ENCODE peak calls at places on chromosomes 2 and 18, in six cellular contexts. F is GM23338, O is lower lobe of right lung, R is ascending aorta, W is BJ, C is HepG2. M is an unnamed sample.

GRCh38 chr2:129877795-129878775 is 101.4 kb upstream of the RAB6C start:
- DNase-seq in R (peak; percentile 78), C (no peak), F (peak; percentile 69), O (no peak), W (no peak), M (no peak)

GRCh38 chr2:102084651-102085050 is 57.9 kb upstream of the IL1R1 start:
- DNase-seq in R (no peak), O (no peak), F (no peak), C (no peak), W (no peak), M (no peak)

GRCh38 chr2:216710531-216711282 is 15.4 kb upstream of the IGFBP5 start:
- DNase-seq in C (no peak), W (no peak), F (no peak), O (no peak), R (peak; percentile 74), M (no peak)

GRCh38 chr2:128359841-128360240 is 41.2 kb upstream of the HS6ST1 start:
- DNase-seq in R (peak; percentile 30), W (no peak), C (no peak), F (no peak), O (no peak), M (no peak)

GRCh38 chr2:128441341-128442052 is 122.8 kb upstream of the HS6ST1 start:
- DNase-seq in R (peak; percentile 63), C (no peak), F (no peak), W (no peak), O (no peak), M (no peak)

GRCh38 chr18:62325806-62326645 is 916 bp downstream of the TNFRSF11A start:
- DNase-seq in O (no peak), C (no peak), F (peak; percentile 59), R (no peak), W (no peak), M (peak; percentile 37)

GRCh38 chr2:71742953-71743601 is 289.7 kb downstream of the DYSF start:
- DNase-seq in C (no peak), W (peak; percentile 87), F (no peak), O (no peak), R (peak; percentile 93), M (no peak)

GRCh38 chr2:120682654-120683053 is 53.0 kb upstream of the GLI2 start:
- DNase-seq in R (no peak), W (no peak), C (no peak), O (no peak), F (no peak), M (no peak)

GRCh38 chr18:24488824-24489493 is 28.5 kb downstream of the HRH4 start:
- DNase-seq in F (peak; percentile 76), R (no peak), C (peak; percentile 13), W (no peak), O (no peak), M (no peak)

GRCh38 chr2:75676464-75676863 is 29.9 kb downstream of the MRPL19 start:
- DNase-seq in R (no peak), W (no peak), C (no peak), O (no peak), F (no peak), M (no peak)

GRCh38 chr2:100269889-100270288 is 52.4 kb downstream of the LONRF2 start:
- DNase-seq in R (no peak), C (no peak), W (no peak), F (no peak), O (no peak), M (no peak)

GRCh38 chr2:100173907-100174525 is 31.6 kb upstream of the AFF3 start:
- DNase-seq in C (no peak), R (no peak), F (no peak), W (peak; percentile 34), O (no peak), M (no peak)

GRCh38 chr18:80104364-80104779 is 4.7 kb upstream of the ADNP2 start:
- DNase-seq in R (no peak), O (no peak), W (no peak), F (peak; percentile 70), C (peak; percentile 30), M (no peak)

GRCh38 chr2:138439733-138440132 is 61.8 kb upstream of the SPOPL start:
- DNase-seq in R (no peak), W (no peak), F (no peak), C (no peak), O (no peak), M (no peak)

GRCh38 chr2:55204536-55204935 is 27.6 kb downstream of the CLHC1 start:
- DNase-seq in W (no peak), R (no peak), F (no peak), C (no peak), O (no peak), M (no peak)

GRCh38 chr18:44507729-44508325 is 172.9 kb upstream of the SETBP1 start:
- DNase-seq in W (no peak), R (peak; percentile 66), C (no peak), F (no peak), O (peak; percentile 56), M (peak; percentile 37)

GRCh38 chr2:209566250-209566649 is 142.4 kb downstream of the MAP2 start:
- DNase-seq in R (no peak), C (no peak), F (no peak), O (no peak), W (no peak), M (no peak)

GRCh38 chr2:112055833-112056625 is 960 bp downstream of the TMEM87B start:
- DNase-seq in C (peak; percentile 69), O (peak; percentile 70), R (peak; percentile 89), W (peak; percentile 92), F (peak; percentile 61), M (no peak)

GRCh38 chr2:104790100-104790811 is 63.7 kb upstream of the POU3F3 start:
- DNase-seq in F (peak; percentile 58), R (no peak), C (no peak), W (no peak), O (no peak), M (no peak)

GRCh38 chr2:40128796-40129195 is 323.1 kb downstream of the SLC8A1 start:
- DNase-seq in C (no peak), R (no peak), F (no peak), O (no peak), W (no peak), M (no peak)

GRCh38 chr2:28036307-28036706 is 145.8 kb downstream of the BABAM2 start:
- DNase-seq in R (no peak), W (no peak), C (no peak), F (no peak), O (no peak), M (no peak)

GRCh38 chr2:100071350-100072043 is 70.9 kb downstream of the AFF3 start:
- DNase-seq in O (no peak), F (no peak), R (no peak), W (no peak), C (peak; percentile 23), M (no peak)

GRCh38 chr2:186544255-186544675 is 45.6 kb upstream of the ITGAV start:
- DNase-seq in C (peak; percentile 93), O (no peak), F (peak; percentile 50), R (no peak), W (peak; percentile 51), M (no peak)

GRCh38 chr2:9212661-9213411 is 6.2 kb downstream of the ASAP2 start:
- DNase-seq in F (no peak), W (no peak), C (no peak), R (no peak), O (no peak), M (no peak)

GRCh38 chr2:84493494-84493893 is 22.8 kb upstream of the DNAH6 start:
- DNase-seq in C (no peak), O (no peak), F (peak; percentile 37), W (peak; percentile 51), R (no peak), M (no peak)

DNA sequence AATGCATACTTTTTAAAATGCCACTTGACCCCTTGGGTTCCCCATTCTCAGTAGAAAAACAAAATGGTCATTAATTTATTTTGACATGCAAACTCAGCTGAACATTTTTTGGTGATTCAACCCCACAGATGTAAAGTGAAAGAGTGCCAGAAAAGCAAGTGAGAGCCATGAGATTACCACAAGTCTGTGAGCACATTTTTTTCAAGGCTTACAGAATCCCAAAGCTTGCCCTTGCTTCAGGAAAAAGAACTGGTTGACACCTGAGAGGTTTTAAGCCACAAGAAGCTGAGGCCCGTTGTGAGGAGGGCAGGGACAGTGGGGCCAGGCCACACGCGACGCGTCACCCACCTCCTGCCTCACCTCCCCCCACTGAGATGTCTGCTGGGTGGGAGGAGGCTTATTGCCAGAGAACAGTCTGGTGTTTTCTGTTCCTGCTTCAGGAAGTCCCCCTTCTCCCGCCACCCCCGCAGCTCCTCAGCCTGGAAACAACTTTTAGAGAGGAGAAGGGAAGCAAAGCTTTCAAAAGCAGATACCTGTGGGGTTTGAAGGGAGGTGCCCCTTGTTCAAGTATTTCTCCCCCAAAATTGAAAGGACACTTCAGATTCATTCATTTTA is 70.5 kb upstream of the CYP1B1 start:
- DNase-seq in R (peak; percentile 72), O (peak; percentile 59), C (no peak), W (peak; percentile 74), F (no peak), M (peak; percentile 71)
- H3K4me3 ChIP-seq in R (no peak overlapping the region), O (no peak overlapping the region), C (no peak overlapping the region), W (no peak overlapping the region), F (no peak overlapping the region), M (peak overlapping the region; percentile 17)

DNA sequence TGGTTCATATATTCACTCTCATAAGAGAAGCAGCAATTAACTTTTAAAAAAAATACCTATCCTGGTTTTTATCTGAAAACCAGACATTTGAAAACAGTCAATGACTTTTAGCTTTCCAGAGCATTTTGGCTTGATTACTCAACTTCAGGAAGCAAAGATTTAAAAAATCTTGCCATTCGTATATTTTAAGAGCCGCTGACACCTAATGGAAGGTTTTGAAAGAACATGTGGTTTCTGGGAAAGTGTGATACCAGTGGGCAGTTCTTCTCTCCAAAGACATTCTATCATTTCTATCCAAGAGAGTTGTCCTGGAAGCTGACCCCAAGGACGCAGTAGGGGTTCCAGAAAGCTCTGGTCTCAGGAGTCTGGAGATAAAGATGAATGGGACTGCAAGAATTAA is 234.7 kb downstream of the TTC32 start:
- DNase-seq in W (no peak), O (no peak), F (peak; percentile 25), C (no peak), R (no peak), M (no peak)
- TF ChIP-seq CTCF in W (peak; percentile 40), O (no peak), F (peak; percentile 45), C (peak; percentile 45), R (peak; percentile 20), M (no peak)

DNA sequence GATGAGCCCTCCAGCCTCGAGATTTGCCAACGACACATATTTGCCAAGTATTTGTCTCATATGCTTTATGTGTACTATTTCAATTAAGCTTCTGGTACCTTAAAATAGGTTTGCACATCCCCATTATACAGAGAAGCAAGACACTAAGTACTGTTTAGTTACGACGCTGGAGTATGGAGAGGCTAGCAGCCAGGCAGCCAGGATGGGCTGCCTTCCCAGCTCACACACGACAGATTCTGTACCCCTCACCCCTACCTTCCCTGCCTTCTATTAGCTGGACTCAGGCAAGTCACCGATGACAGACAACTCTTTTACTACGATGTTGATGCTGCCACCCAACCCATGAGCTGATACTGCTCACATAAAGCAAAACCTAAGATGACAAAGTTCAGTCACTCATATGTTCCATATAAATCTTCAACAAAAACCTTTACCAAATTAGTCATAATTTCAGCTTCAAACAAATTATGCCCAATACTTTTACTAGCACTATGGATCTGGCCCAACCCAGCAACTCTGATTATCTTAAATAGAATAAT is 17.0 kb downstream of the PDIA6 start:
- DNase-seq in W (no peak), O (no peak), F (no peak), C (no peak), R (no peak), M (no peak)
- H3K36me3 ChIP-seq in W (peaks cover 8% of the 10 kb centered on the region), O (peaks cover 89% of the 10 kb centered on the region), F (peaks cover 81% of the 10 kb centered on the region), C (peaks cover 30% of the 10 kb centered on the region), R (peaks cover 70% of the 10 kb centered on the region), M (peaks cover 19% of the 10 kb centered on the region)

DNA sequence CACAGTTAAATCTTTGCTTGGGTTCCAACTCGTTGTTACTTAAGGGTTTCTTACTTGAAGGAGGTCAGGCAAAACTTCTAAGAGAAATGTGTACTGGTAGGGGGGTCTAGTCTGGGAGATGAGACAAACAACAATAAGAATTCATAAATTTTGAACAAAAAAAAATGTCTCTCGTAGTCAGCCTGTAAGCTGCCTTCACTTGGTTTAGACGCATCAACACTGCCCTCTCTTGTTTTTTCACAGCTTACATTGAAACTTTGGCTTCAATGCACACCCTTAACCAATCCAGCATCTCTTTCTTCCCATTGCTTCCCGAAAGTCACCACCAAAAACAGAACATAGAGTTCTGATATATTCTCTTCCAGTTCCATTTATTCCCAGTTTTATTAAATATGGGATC is 576.4 kb upstream of the PIK3C3 start:
- DNase-seq in F (peak; percentile 60), C (no peak), R (no peak), W (no peak), O (no peak), M (no peak)
- H3K4me3 ChIP-seq in F (no peak overlapping the region), C (no peak overlapping the region), R (no peak overlapping the region), W (no peak overlapping the region), O (no peak overlapping the region), M (no peak overlapping the region)